ENCODE peak calls at places on chromosomes 7 and 10, in ten cellular contexts. One of them, this sample, is unnamed.

GRCh38 chr10:106573106-106573505 is 591.4 kb downstream of the SORCS1 start:
- DNase-seq in GM23248: peak; percentile 48
- DNase-seq in spleen: no peak
- DNase-seq in transverse colon: no peak
- DNase-seq in mesendoderm: peak; percentile 39
- DNase-seq in neural progenitor cell: no peak
- DNase-seq in SJSA1: no peak
- DNase-seq in uterus: no peak
- DNase-seq in heart left ventricle: no peak
- DNase-seq in MM.1S: no peak
- DNase-seq in this sample: no peak

GRCh38 chr7:5248201-5248885 is 34.4 kb upstream of the SLC29A4 start:
- DNase-seq in GM23248: no peak
- DNase-seq in spleen: no peak
- DNase-seq in transverse colon: peak; percentile 49
- DNase-seq in mesendoderm: no peak
- DNase-seq in neural progenitor cell: no peak
- DNase-seq in SJSA1: no peak
- DNase-seq in uterus: peak; percentile 81
- DNase-seq in heart left ventricle: peak; percentile 80
- DNase-seq in MM.1S: no peak
- DNase-seq in this sample: no peak

GRCh38 chr10:133017203-133017601 is 70.5 kb upstream of the ADGRA1 start:
- DNase-seq in GM23248: no peak
- DNase-seq in spleen: no peak
- DNase-seq in transverse colon: no peak
- DNase-seq in mesendoderm: no peak
- DNase-seq in neural progenitor cell: no peak
- DNase-seq in SJSA1: no peak
- DNase-seq in uterus: no peak
- DNase-seq in heart left ventricle: no peak
- DNase-seq in MM.1S: no peak
- DNase-seq in this sample: no peak

GRCh38 chr10:117535752-117536358 is 6.7 kb upstream of the EMX2 start:
- DNase-seq in GM23248: peak; percentile 37
- DNase-seq in spleen: no peak
- DNase-seq in transverse colon: no peak
- DNase-seq in mesendoderm: no peak
- DNase-seq in neural progenitor cell: peak; percentile 57
- DNase-seq in SJSA1: no peak
- DNase-seq in uterus: no peak
- DNase-seq in heart left ventricle: no peak
- DNase-seq in MM.1S: no peak
- DNase-seq in this sample: no peak

GRCh38 chr10:76282122-76283030 is 851.0 kb downstream of the LRMDA start:
- DNase-seq in GM23248: no peak
- DNase-seq in spleen: no peak
- DNase-seq in transverse colon: no peak
- DNase-seq in mesendoderm: no peak
- DNase-seq in neural progenitor cell: no peak
- DNase-seq in SJSA1: no peak
- DNase-seq in uterus: peak; percentile 63
- DNase-seq in heart left ventricle: no peak
- DNase-seq in MM.1S: no peak
- DNase-seq in this sample: no peak

GRCh38 chr10:49254556-49255318 is 44.2 kb upstream of the C10orf71 start:
- DNase-seq in GM23248: no peak
- DNase-seq in spleen: no peak
- DNase-seq in transverse colon: no peak
- DNase-seq in mesendoderm: no peak
- DNase-seq in neural progenitor cell: no peak
- DNase-seq in SJSA1: no peak
- DNase-seq in uterus: no peak
- DNase-seq in heart left ventricle: no peak
- DNase-seq in MM.1S: no peak
- DNase-seq in this sample: no peak

GRCh38 chr7:138608292-138608691 is 92.9 kb downstream of the SVOPL start:
- DNase-seq in GM23248: peak; percentile 60
- DNase-seq in spleen: no peak
- DNase-seq in transverse colon: no peak
- DNase-seq in mesendoderm: no peak
- DNase-seq in neural progenitor cell: no peak
- DNase-seq in SJSA1: no peak
- DNase-seq in uterus: no peak
- DNase-seq in heart left ventricle: no peak
- DNase-seq in MM.1S: no peak
- DNase-seq in this sample: no peak

GRCh38 chr7:73827568-73828106 is 3.2 kb upstream of the CLDN4 start:
- DNase-seq in GM23248: no peak
- DNase-seq in spleen: no peak
- DNase-seq in transverse colon: peak; percentile 91
- DNase-seq in mesendoderm: peak; percentile 67
- DNase-seq in neural progenitor cell: no peak
- DNase-seq in SJSA1: no peak
- DNase-seq in uterus: no peak
- DNase-seq in heart left ventricle: peak; percentile 42
- DNase-seq in MM.1S: no peak
- DNase-seq in this sample: peak; percentile 89

GRCh38 chr7:121266307-121266894 is 62.4 kb upstream of the WNT16 start:
- DNase-seq in GM23248: no peak
- DNase-seq in spleen: no peak
- DNase-seq in transverse colon: no peak
- DNase-seq in mesendoderm: no peak
- DNase-seq in neural progenitor cell: no peak
- DNase-seq in SJSA1: no peak
- DNase-seq in uterus: no peak
- DNase-seq in heart left ventricle: no peak
- DNase-seq in MM.1S: no peak
- DNase-seq in this sample: no peak

GRCh38 chr10:14253711-14254110 is 77.0 kb downstream of the FRMD4A start:
- DNase-seq in GM23248: no peak
- DNase-seq in spleen: no peak
- DNase-seq in transverse colon: no peak
- DNase-seq in mesendoderm: no peak
- DNase-seq in neural progenitor cell: no peak
- DNase-seq in SJSA1: no peak
- DNase-seq in uterus: no peak
- DNase-seq in heart left ventricle: no peak
- DNase-seq in MM.1S: no peak
- DNase-seq in this sample: no peak

GRCh38 chr7:40311307-40311706 is 176.5 kb downstream of the SUGCT start:
- DNase-seq in GM23248: no peak
- DNase-seq in spleen: no peak
- DNase-seq in transverse colon: no peak
- DNase-seq in mesendoderm: no peak
- DNase-seq in neural progenitor cell: no peak
- DNase-seq in SJSA1: no peak
- DNase-seq in uterus: no peak
- DNase-seq in heart left ventricle: no peak
- DNase-seq in MM.1S: peak; percentile 65
- DNase-seq in this sample: no peak

GRCh38 chr7:1028775-1029636 is 15.3 kb upstream of the GPR146 start:
- DNase-seq in GM23248: peak; percentile 98
- DNase-seq in spleen: peak; percentile 88
- DNase-seq in transverse colon: peak; percentile 86
- DNase-seq in mesendoderm: peak; percentile 92
- DNase-seq in neural progenitor cell: peak; percentile 81
- DNase-seq in SJSA1: peak; percentile 90
- DNase-seq in uterus: peak; percentile 87
- DNase-seq in heart left ventricle: peak; percentile 85
- DNase-seq in MM.1S: peak; percentile 68
- DNase-seq in this sample: peak; percentile 85

GRCh38 chr7:95246935-95247370 is 77.4 kb downstream of the PON1 start:
- DNase-seq in GM23248: peak; percentile 81
- DNase-seq in spleen: no peak
- DNase-seq in transverse colon: peak; percentile 52
- DNase-seq in mesendoderm: peak; percentile 88
- DNase-seq in neural progenitor cell: peak; percentile 88
- DNase-seq in SJSA1: no peak
- DNase-seq in uterus: peak; percentile 28
- DNase-seq in heart left ventricle: peak; percentile 32
- DNase-seq in MM.1S: peak; percentile 75
- DNase-seq in this sample: peak; percentile 46

GRCh38 chr10:69572159-69573055 is 815 bp downstream of the NEUROG3 start:
- DNase-seq in GM23248: peak; percentile 22
- DNase-seq in spleen: no peak
- DNase-seq in transverse colon: no peak
- DNase-seq in mesendoderm: no peak
- DNase-seq in neural progenitor cell: peak; percentile 60
- DNase-seq in SJSA1: no peak
- DNase-seq in uterus: no peak
- DNase-seq in heart left ventricle: no peak
- DNase-seq in MM.1S: no peak
- DNase-seq in this sample: no peak

GRCh38 chr7:18210382-18210781 is 182.7 kb upstream of the PRPS1L1 start:
- DNase-seq in GM23248: no peak
- DNase-seq in spleen: no peak
- DNase-seq in transverse colon: no peak
- DNase-seq in mesendoderm: no peak
- DNase-seq in neural progenitor cell: no peak
- DNase-seq in SJSA1: no peak
- DNase-seq in uterus: no peak
- DNase-seq in heart left ventricle: no peak
- DNase-seq in MM.1S: no peak
- DNase-seq in this sample: no peak

GRCh38 chr7:18216270-18216669 is 188.6 kb upstream of the PRPS1L1 start:
- DNase-seq in GM23248: no peak
- DNase-seq in spleen: no peak
- DNase-seq in transverse colon: no peak
- DNase-seq in mesendoderm: no peak
- DNase-seq in neural progenitor cell: no peak
- DNase-seq in SJSA1: no peak
- DNase-seq in uterus: no peak
- DNase-seq in heart left ventricle: no peak
- DNase-seq in MM.1S: no peak
- DNase-seq in this sample: no peak

GRCh38 chr7:18210788-18211187 is 183.1 kb upstream of the PRPS1L1 start:
- DNase-seq in GM23248: no peak
- DNase-seq in spleen: no peak
- DNase-seq in transverse colon: no peak
- DNase-seq in mesendoderm: no peak
- DNase-seq in neural progenitor cell: no peak
- DNase-seq in SJSA1: no peak
- DNase-seq in uterus: no peak
- DNase-seq in heart left ventricle: no peak
- DNase-seq in MM.1S: no peak
- DNase-seq in this sample: no peak

GRCh38 chr7:18212308-18212707 is 184.7 kb upstream of the PRPS1L1 start:
- DNase-seq in GM23248: peak; percentile 13
- DNase-seq in spleen: no peak
- DNase-seq in transverse colon: no peak
- DNase-seq in mesendoderm: no peak
- DNase-seq in neural progenitor cell: no peak
- DNase-seq in SJSA1: no peak
- DNase-seq in uterus: no peak
- DNase-seq in heart left ventricle: no peak
- DNase-seq in MM.1S: no peak
- DNase-seq in this sample: no peak

DNA sequence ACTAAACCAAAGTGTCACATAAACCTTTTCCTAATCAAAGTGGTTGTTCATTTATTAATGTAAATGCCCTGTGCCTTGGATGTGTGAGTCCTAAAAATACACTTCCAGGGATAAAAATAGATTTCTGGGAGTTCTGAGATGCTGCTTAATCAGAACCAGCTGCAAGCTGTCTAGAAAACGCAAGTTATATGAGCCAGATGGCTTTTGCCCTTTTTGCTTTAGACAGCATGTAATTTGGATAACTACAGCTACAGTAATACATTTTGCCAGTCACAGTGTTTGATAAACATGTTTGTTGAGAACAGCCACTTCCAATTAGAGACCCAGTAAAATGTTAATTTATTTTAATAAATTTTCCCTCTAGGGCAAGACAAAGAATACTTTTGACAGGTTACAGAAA is 185.1 kb upstream of the PRPS1L1 start:
- DNase-seq in GM23248: peak; percentile 68
- DNase-seq in spleen: no peak
- DNase-seq in transverse colon: no peak
- DNase-seq in mesendoderm: no peak
- DNase-seq in neural progenitor cell: no peak
- DNase-seq in SJSA1: no peak
- DNase-seq in uterus: no peak
- DNase-seq in heart left ventricle: no peak
- DNase-seq in MM.1S: no peak
- DNase-seq in this sample: no peak
- H3K27ac ChIP-seq in GM23248: no peak overlapping the region
- H3K27ac ChIP-seq in spleen: peak overlapping the region; percentile 26
- H3K27ac ChIP-seq in transverse colon: no peak overlapping the region
- H3K27ac ChIP-seq in mesendoderm: no peak overlapping the region
- H3K27ac ChIP-seq in neural progenitor cell: no peak overlapping the region
- H3K27ac ChIP-seq in SJSA1: no peak overlapping the region
- H3K27ac ChIP-seq in uterus: peak overlapping the region; percentile 66
- H3K27ac ChIP-seq in heart left ventricle: peak overlapping the region; percentile 51
- H3K27ac ChIP-seq in MM.1S: no peak overlapping the region
- H3K27ac ChIP-seq in this sample: no peak overlapping the region

GRCh38 chr10:31928531-31929259 is at the start of gene ARHGAP12:
- DNase-seq in GM23248: peak; percentile 95
- DNase-seq in spleen: peak; percentile 97
- DNase-seq in transverse colon: peak; percentile 94
- DNase-seq in mesendoderm: peak; percentile 92
- DNase-seq in neural progenitor cell: peak; percentile 95
- DNase-seq in SJSA1: peak; percentile 85
- DNase-seq in uterus: peak; percentile 93
- DNase-seq in heart left ventricle: peak; percentile 93
- DNase-seq in MM.1S: peak; percentile 86
- DNase-seq in this sample: peak; percentile 89
- H3K4me1 ChIP-seq in GM23248: peaks cover 34% of the 10 kb centered on the region
- H3K4me1 ChIP-seq in spleen: peaks cover 65% of the 10 kb centered on the region
- H3K4me1 ChIP-seq in transverse colon: peaks cover 39% of the 10 kb centered on the region
- H3K4me1 ChIP-seq in mesendoderm: peaks cover 6% of the 10 kb centered on the region
- H3K4me1 ChIP-seq in neural progenitor cell: peaks cover 11% of the 10 kb centered on the region
- H3K4me1 ChIP-seq in SJSA1: peaks cover 19% of the 10 kb centered on the region
- H3K4me1 ChIP-seq in uterus: no peaks in the 10 kb centered on the region
- H3K4me1 ChIP-seq in heart left ventricle: no peaks in the 10 kb centered on the region
- H3K4me1 ChIP-seq in MM.1S: peaks cover 8% of the 10 kb centered on the region
- H3K4me1 ChIP-seq in this sample: no peaks in the 10 kb centered on the region

GRCh38 chr10:31771345-31771831 is 157.2 kb downstream of the ARHGAP12 start:
- DNase-seq in GM23248: peak; percentile 90
- DNase-seq in spleen: no peak
- DNase-seq in transverse colon: no peak
- DNase-seq in mesendoderm: no peak
- DNase-seq in neural progenitor cell: no peak
- DNase-seq in SJSA1: peak; percentile 64
- DNase-seq in uterus: peak; percentile 68
- DNase-seq in heart left ventricle: no peak
- DNase-seq in MM.1S: no peak
- DNase-seq in this sample: no peak
- H3K27ac ChIP-seq in GM23248: peak overlapping the region; percentile 63
- H3K27ac ChIP-seq in spleen: no peak overlapping the region
- H3K27ac ChIP-seq in transverse colon: peak overlapping the region; percentile 7
- H3K27ac ChIP-seq in mesendoderm: no peak overlapping the region
- H3K27ac ChIP-seq in neural progenitor cell: no peak overlapping the region
- H3K27ac ChIP-seq in SJSA1: peak overlapping the region; percentile 91
- H3K27ac ChIP-seq in uterus: no peak overlapping the region
- H3K27ac ChIP-seq in heart left ventricle: no peak overlapping the region
- H3K27ac ChIP-seq in MM.1S: no peak overlapping the region
- H3K27ac ChIP-seq in this sample: no peak overlapping the region

DNA sequence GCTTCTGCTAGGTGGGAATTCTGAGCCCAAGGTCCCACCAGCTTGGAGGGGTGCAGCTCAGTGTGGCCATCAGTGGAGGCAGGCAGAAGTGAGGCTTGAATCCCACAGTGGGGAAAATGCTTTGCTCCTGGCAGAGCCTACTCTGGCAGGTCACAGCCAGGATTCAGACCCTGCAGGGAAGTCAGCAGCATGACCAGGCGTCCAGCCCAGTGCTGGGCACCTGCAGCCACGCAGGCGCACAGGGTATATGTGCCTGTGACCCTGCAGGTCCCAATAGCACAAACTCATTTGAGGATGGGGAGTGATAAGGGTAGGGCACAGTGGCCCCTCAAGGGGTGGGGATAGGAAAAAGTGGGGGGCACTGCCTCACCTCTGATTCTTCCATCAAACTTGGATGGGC is 8.4 kb upstream of the AEBP1 start:
- DNase-seq in GM23248: no peak
- DNase-seq in spleen: no peak
- DNase-seq in transverse colon: no peak
- DNase-seq in mesendoderm: no peak
- DNase-seq in neural progenitor cell: no peak
- DNase-seq in SJSA1: no peak
- DNase-seq in uterus: no peak
- DNase-seq in heart left ventricle: no peak
- DNase-seq in MM.1S: no peak
- DNase-seq in this sample: no peak
- H3K4me1 ChIP-seq in GM23248: peaks cover 7% of the 10 kb centered on the region
- H3K4me1 ChIP-seq in spleen: peaks cover 58% of the 10 kb centered on the region
- H3K4me1 ChIP-seq in transverse colon: peaks cover 8% of the 10 kb centered on the region
- H3K4me1 ChIP-seq in mesendoderm: no peaks in the 10 kb centered on the region
- H3K4me1 ChIP-seq in neural progenitor cell: no peaks in the 10 kb centered on the region
- H3K4me1 ChIP-seq in SJSA1: peaks cover 8% of the 10 kb centered on the region
- H3K4me1 ChIP-seq in uterus: no peaks in the 10 kb centered on the region
- H3K4me1 ChIP-seq in heart left ventricle: peaks cover 5% of the 10 kb centered on the region
- H3K4me1 ChIP-seq in MM.1S: peaks cover 27% of the 10 kb centered on the region
- H3K4me1 ChIP-seq in this sample: no peaks in the 10 kb centered on the region

This sample was measured in lung.